ENCODE peak calls at places on chromosome 14, in four cellular contexts. C is RWPE1, J is astrocyte of the spinal cord, O is AG09319. B is an unnamed sample.

GRCh38 chr14:68534301-68534700 is 258.6 kb downstream of the ZFP36L1 start:
- DNase-seq in O (no peak), J (no peak), C (no peak), B (no peak)

GRCh38 chr14:35414365-35414764 is 9.8 kb upstream of the NFKBIA start:
- DNase-seq in C (no peak), O (no peak), J (peak; percentile 43), B (no peak)

GRCh38 chr14:100576091-100577085 is 10.8 kb downstream of the BEGAIN start:
- DNase-seq in O (no peak), C (no peak), J (no peak), B (no peak)

GRCh38 chr14:92502541-92503286 is 10.9 kb upstream of the RIN3 start:
- DNase-seq in O (no peak), C (no peak), J (no peak), B (no peak)

GRCh38 chr14:54366726-54367707 is 29.8 kb upstream of the CDKN3 start:
- DNase-seq in C (peak; percentile 38), O (no peak), J (peak; percentile 73), B (peak; percentile 56)

GRCh38 chr14:52338282-52338681 is 24.2 kb downstream of the PTGER2 start:
- DNase-seq in O (no peak), C (peak; percentile 75), J (peak; percentile 61), B (no peak)

GRCh38 chr14:101878222-101879211 is 85.9 kb upstream of the DYNC1H1 start:
- DNase-seq in J (peak; percentile 56), C (no peak), O (no peak), B (no peak)

GRCh38 chr14:104040539-104040938 is 45.0 kb upstream of the ASPG start:
- DNase-seq in J (no peak), C (no peak), O (no peak), B (no peak)

GRCh38 chr14:98167702-98168101 is 1104.3 kb downstream of the BCL11B start:
- DNase-seq in J (no peak), O (no peak), C (no peak), B (no peak)

GRCh38 chr14:95098984-95099599 is 58.2 kb downstream of the DICER1 start:
- DNase-seq in J (peak; percentile 62), O (peak; percentile 41), C (peak; percentile 45), B (peak; percentile 41)

GRCh38 chr14:102218688-102219087 is 79.0 kb downstream of the WDR20 start:
- DNase-seq in O (no peak), J (no peak), C (no peak), B (no peak)

GRCh38 chr14:20350860-20351259 is 7.4 kb downstream of the PARP2 start:
- DNase-seq in J (no peak), C (no peak), O (no peak), B (no peak)

GRCh38 chr14:44163946-44164345 is 343.1 kb downstream of the FSCB start:
- DNase-seq in O (no peak), C (no peak), J (no peak), B (no peak)

GRCh38 chr14:68676511-68676943 is 116.3 kb downstream of the ZFP36L1 start:
- DNase-seq in J (no peak), O (no peak), C (peak; percentile 84), B (no peak)

GRCh38 chr14:83004456-83005006 is 1470.9 kb upstream of the SEL1L start:
- DNase-seq in O (no peak), J (no peak), C (no peak), B (no peak)

GRCh38 chr14:82999802-83000201 is 1466.1 kb upstream of the SEL1L start:
- DNase-seq in J (no peak), C (no peak), O (no peak), B (no peak)
- TF ChIP-seq CTCF in J (peak; percentile 22), C (no peak), O (peak; percentile 48), B (no peak)

GRCh38 chr14:106802413-106803364 is 1276.3 kb downstream of the TMEM121 start:
- DNase-seq in J (no peak), C (no peak), O (no peak), B (peak; percentile 76)
- TF ChIP-seq CTCF in J (no peak), C (no peak), O (no peak), B (no peak)

DNA sequence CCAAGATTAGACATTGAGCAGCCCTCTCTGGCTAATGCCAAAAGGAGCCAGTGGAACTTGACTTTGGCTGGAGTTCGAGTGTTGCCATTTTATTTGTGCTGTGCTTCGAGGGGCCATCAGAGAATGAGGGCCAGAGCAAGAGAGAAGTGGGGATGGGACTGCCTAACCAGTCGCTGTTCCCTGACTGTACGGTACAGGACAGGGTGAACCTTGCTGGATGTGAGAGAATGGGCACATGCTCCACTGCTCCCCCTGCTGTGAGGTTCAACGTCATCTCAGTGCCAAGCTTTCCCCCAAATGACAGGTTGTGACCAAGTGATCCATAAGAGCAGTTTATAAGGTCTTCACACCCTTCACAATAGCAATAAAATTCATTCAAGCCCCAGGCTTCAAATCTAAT is 55.1 kb upstream of the BCL11B start:
- DNase-seq in O (no peak), C (no peak), J (no peak), B (no peak)
- TF ChIP-seq CTCF in O (no peak), C (no peak), J (no peak), B (no peak)

GRCh38 chr14:57884175-57884574 is 18.3 kb upstream of the SLC35F4 start:
- DNase-seq in C (no peak), J (peak; percentile 18), O (no peak), B (no peak)
- TF ChIP-seq CTCF in C (peak; percentile 27), J (peak; percentile 35), O (no peak), B (peak; percentile 21)

GRCh38 chr14:91317381-91318313 is 73.1 kb upstream of the GPR68 start:
- DNase-seq in O (no peak), C (peak; percentile 26), J (no peak), B (peak; percentile 81)
- TF ChIP-seq CTCF in O (no peak), C (no peak), J (no peak), B (no peak)

DNA sequence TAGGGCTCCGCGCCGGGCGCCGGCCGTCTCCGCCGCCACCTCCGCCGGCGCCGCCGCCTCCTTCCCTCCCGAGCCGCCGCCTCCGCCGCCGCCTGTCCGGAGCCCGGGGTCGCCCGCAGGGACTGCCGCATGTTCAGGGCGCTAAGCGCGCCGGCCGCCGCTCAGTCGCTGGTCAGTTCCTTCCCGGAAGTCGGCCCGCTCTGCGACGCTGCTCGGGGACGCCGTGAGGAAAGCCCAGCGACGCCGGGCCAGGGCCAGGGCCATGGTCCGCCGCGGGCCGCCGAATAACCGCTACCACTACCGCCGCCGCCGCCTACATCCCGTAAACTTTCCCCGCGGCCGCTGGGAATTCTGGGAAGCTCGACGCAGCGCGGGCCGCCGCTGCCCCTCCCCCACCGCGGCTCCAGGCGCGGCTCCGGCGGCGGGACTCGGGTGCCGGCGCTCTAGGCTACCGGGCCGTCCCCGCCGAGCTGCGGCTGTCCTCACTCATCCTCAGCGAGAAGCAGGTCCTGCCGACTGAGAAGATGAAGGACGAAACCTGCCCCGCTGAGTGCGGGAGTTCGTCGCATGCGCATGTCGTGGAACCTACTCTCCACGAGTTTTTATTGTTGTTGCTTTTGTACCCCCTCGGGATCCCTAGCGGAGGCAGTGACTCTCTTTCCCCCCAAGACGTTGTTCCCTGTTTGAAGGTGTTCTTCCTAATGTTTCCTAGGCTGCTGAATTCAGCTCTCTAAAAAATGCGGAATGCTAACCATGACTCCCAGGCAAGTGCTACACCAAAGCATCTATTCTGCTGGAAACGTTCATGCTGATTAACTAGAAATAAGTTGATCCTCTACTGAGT is at the start of gene SAV1:
- DNase-seq in C (peak; percentile 52), J (peak; percentile 89), O (peak; percentile 32), B (peak; percentile 85)
- TF ChIP-seq CTCF in C (no peak), J (no peak), O (no peak), B (no peak)

DNA sequence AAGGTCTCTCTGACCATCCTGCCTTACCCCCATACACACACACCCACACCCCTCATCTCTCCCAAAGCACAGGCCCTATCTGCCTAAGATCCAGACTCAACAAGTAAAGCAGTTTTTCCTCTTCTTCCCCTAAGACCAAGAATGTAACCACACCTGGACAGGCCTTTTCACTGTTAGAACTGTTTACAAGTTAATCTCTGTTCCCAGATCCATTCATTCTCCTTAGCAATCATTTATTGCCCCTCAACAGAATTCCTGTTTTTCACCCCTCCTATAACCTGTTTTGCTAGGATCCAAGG is 1.9 kb upstream of the CIROP start:
- DNase-seq in O (no peak), J (no peak), C (no peak), B (no peak)
- TF ChIP-seq CTCF in O (no peak), J (no peak), C (no peak), B (no peak)

GRCh38 chr14:56552615-56553014 is 27.0 kb upstream of the TMEM260 start:
- DNase-seq in C (no peak), J (no peak), O (no peak), B (no peak)
- TF ChIP-seq CTCF in C (no peak), J (no peak), O (no peak), B (no peak)

GRCh38 chr14:33958616-33959226 is 7.8 kb upstream of the EGLN3 start:
- DNase-seq in O (no peak), C (no peak), J (no peak), B (no peak)

GRCh38 chr14:33957299-33957698 is 6.4 kb upstream of the EGLN3 start:
- DNase-seq in O (no peak), J (no peak), C (no peak), B (no peak)

GRCh38 chr14:33962016-33962415 is 11.1 kb upstream of the EGLN3 start:
- DNase-seq in C (no peak), J (no peak), O (no peak), B (no peak)

GRCh38 chr14:33957993-33958392 is 7.1 kb upstream of the EGLN3 start:
- DNase-seq in O (no peak), C (no peak), J (no peak), B (no peak)

GRCh38 chr14:33959692-33960151 is 8.8 kb upstream of the EGLN3 start:
- DNase-seq in C (no peak), O (no peak), J (no peak), B (no peak)
- TF ChIP-seq CTCF in C (no peak), O (no peak), J (no peak), B (no peak)

GRCh38 chr14:77033622-77034521 is 5.4 kb upstream of the IRF2BPL start:
- DNase-seq in O (peak; percentile 86), C (peak; percentile 72), J (peak; percentile 88), B (peak; percentile 92)
- TF ChIP-seq CTCF in O (no peak), C (no peak), J (no peak), B (no peak)